ENCODE peak calls at places on chromosomes 5 and 9, in seven cellular contexts. I is effector memory CD4-positive, alpha-beta T cell; M is heart left ventricle; V is fibroblast of pulmonary artery; L is right atrium auricular region; C is GM06990; X is MM.1S. U is an unnamed sample.

GRCh38 chr9:38227061-38227540 is 158.1 kb upstream of the SHB start:
- DNase-seq in V (peak), C (peak), I (no peak), M (peak), L (no peak), X (peak), U (peak)

GRCh38 chr9:20321683-20322082 is 300.6 kb downstream of the MLLT3 start:
- DNase-seq in M (no peak), L (no peak), V (no peak), C (no peak), I (peak), X (no peak), U (peak)

GRCh38 chr5:133873454-133873853 is 95.0 kb downstream of the C5orf15 start:
- DNase-seq in C (no peak), M (no peak), L (no peak), X (no peak), I (no peak), V (peak), U (no peak)

GRCh38 chr9:123544007-123544827 is 188.2 kb downstream of the CRB2 start:
- DNase-seq in X (peak), V (peak), L (no peak), I (no peak), M (no peak), C (no peak), U (peak)

GRCh38 chr9:91820949-91821880 is 128.8 kb downstream of the ROR2 start:
- DNase-seq in I (no peak), L (no peak), V (no peak), C (no peak), X (no peak), M (no peak), U (no peak)

GRCh38 chr5:95771109-95771708 is 40.1 kb downstream of the RHOBTB3 start:
- DNase-seq in V (peak), L (no peak), X (no peak), C (no peak), M (peak), I (no peak), U (no peak)

GRCh38 chr5:139710370-139711066 is 62.4 kb downstream of the CXXC5 start:
- DNase-seq in L (no peak), C (peak), X (peak), V (peak), I (peak), M (peak), U (no peak)

GRCh38 chr5:76104027-76104426 is 20.8 kb downstream of the SV2C start:
- DNase-seq in X (peak), M (no peak), C (no peak), I (no peak), V (peak), L (no peak), U (no peak)

GRCh38 chr5:157384971-157385709 is 74.9 kb upstream of the NIPAL4 start:
- DNase-seq in M (peak), L (peak), C (no peak), V (peak), X (no peak), I (no peak), U (no peak)

GRCh38 chr5:133993152-133993548 is 11.6 kb downstream of the VDAC1 start:
- DNase-seq in L (no peak), M (no peak), I (no peak), C (no peak), V (peak), X (no peak), U (no peak)

GRCh38 chr9:8863064-8863463 is 1063.5 kb upstream of the DMAC1 start:
- DNase-seq in L (no peak), X (no peak), M (no peak), C (no peak), V (no peak), I (no peak), U (no peak)

GRCh38 chr5:1474875-1475543 is 29.8 kb upstream of the SLC6A3 start:
- DNase-seq in X (no peak), L (no peak), C (no peak), V (no peak), I (no peak), M (peak), U (no peak)

GRCh38 chr5:9898319-9898718 is 268.2 kb upstream of the TAS2R1 start:
- DNase-seq in M (no peak), L (no peak), C (no peak), X (no peak), V (peak), I (no peak), U (peak)

GRCh38 chr9:128886211-128886826 is 4.4 kb downstream of the LRRC8A start:
- DNase-seq in C (no peak), V (peak), L (no peak), M (no peak), I (no peak), X (no peak), U (no peak)

GRCh38 chr5:13322769-13323168 is 621.7 kb downstream of the DNAH5 start:
- DNase-seq in C (no peak), X (no peak), L (no peak), V (no peak), M (no peak), I (no peak), U (no peak)

GRCh38 chr5:115297043-115297442 is 589 bp upstream of the CCDC112 start:
- DNase-seq in L (no peak), M (no peak), X (no peak), V (peak), I (no peak), C (no peak), U (no peak)
- H3K4me3 ChIP-seq in L (peak), M (peak), X (peak), V (peak), I (no peak), C (peak), U (peak)

GRCh38 chr5:163451489-163451888 is 8.4 kb downstream of the NUDCD2 start:
- DNase-seq in V (no peak), L (no peak), I (no peak), C (no peak), M (no peak), X (no peak), U (no peak)

GRCh38 chr5:163447191-163447590 is 9.8 kb downstream of the CCNG1 start:
- DNase-seq in M (no peak), C (no peak), V (no peak), L (no peak), X (no peak), I (no peak), U (no peak)

GRCh38 chr5:163445345-163445744 is 8.0 kb downstream of the CCNG1 start:
- DNase-seq in X (no peak), M (peak), C (no peak), I (no peak), L (no peak), V (no peak), U (no peak)

GRCh38 chr5:163447875-163448274 is 10.5 kb downstream of the CCNG1 start:
- DNase-seq in X (no peak), C (no peak), M (no peak), L (no peak), I (no peak), V (no peak), U (no peak)

DNA sequence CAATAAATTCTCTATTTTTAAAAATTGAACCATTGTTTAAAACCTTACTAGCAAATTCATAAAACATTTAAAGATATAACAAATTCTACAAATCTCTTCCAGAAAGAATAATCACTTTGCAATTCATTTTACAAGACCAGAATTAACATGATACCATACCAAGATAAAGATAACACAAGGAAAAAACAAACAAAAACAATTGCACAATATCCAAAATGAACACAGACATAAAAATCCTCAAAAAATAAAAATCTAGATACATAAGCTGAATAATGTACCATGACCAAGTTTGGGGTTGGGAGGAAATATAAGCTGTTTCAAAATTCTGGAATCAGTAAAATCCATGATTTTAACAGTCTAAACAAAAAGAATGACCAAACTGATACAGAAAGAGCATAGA is 11.1 kb downstream of the CCNG1 start:
- DNase-seq in V (no peak), L (no peak), I (no peak), M (no peak), C (no peak), X (no peak), U (no peak)
- H3K4me3 ChIP-seq in V (no peak), L (no peak), I (no peak), M (no peak), C (no peak), X (no peak), U (no peak)

DNA sequence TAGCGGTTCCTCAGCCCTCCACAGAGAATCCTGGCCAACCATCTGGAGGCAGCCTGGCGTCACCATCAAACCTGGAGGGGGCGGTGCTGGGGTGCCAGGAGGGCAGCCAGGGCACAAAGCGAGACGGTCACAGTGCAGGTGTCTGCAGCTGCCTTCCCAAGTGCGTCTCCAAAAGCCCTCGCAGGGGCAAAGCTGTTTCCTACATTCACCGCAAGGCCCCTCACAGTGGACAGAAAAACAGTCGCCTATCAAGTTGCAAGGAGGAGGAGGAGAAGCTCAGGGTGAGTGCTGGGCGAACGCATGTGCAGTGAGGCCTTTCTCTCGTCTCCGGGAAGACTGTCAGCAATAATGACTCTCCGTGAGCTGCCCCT is 18.0 kb upstream of the LHX3 start:
- DNase-seq in I (no peak), X (no peak), V (no peak), C (no peak), L (no peak), M (no peak), U (no peak)
- H3K4me3 ChIP-seq in I (no peak), X (no peak), V (no peak), C (no peak), L (no peak), M (no peak), U (no peak)

GRCh38 chr5:171990713-171991015 is 15.8 kb downstream of the FBXW11 start:
- DNase-seq in I (no peak), C (no peak), L (no peak), X (no peak), M (no peak), V (no peak), U (no peak)
- H3K4me3 ChIP-seq in I (no peak), C (no peak), L (no peak), X (no peak), M (no peak), V (no peak), U (no peak)

U was measured in Jurkat, Clone E6-1.